ENCODE peak calls at places on chromosomes 16 and 17, in ten cellular contexts. A, I, H, D, V, S, Z, B, X and M are unnamed samples. For H3K4me1 and H3K36me3, the result is how much of the 10 kb centered on the place peaks cover.

GRCh38 chr17:67500677-67501300 is 123.7 kb downstream of the PITPNC1 start:
- DNase-seq in A (no peak), I (no peak), H (no peak), D (no peak), V (no peak), S (no peak), Z (no peak), B (no peak), X (no peak), M (no peak)

GRCh38 chr16:74999208-74999682 is 421 bp downstream of the ZNRF1 start:
- DNase-seq in A (peak), I (no peak), H (no peak), D (peak), V (peak), S (no peak), Z (peak), B (no peak), X (peak), M (no peak)

GRCh38 chr17:49843774-49844350 is 4.0 kb downstream of the TAC4 start:
- DNase-seq in A (peak), I (no peak), H (peak), D (no peak), V (no peak), S (no peak), Z (no peak), B (no peak), X (no peak), M (no peak)

GRCh38 chr16:12348733-12349704 is 372.5 kb downstream of the SNX29 start:
- DNase-seq in A (no peak), I (no peak), H (no peak), D (no peak), V (no peak), S (no peak), Z (no peak), B (no peak), X (no peak), M (no peak)

GRCh38 chr17:78408476-78409020 is 30.1 kb downstream of the PGS1 start:
- DNase-seq in A (peak), I (no peak), H (no peak), D (no peak), V (no peak), S (no peak), Z (no peak), B (no peak), X (no peak), M (no peak)

GRCh38 chr17:67931227-67931626 is 65.0 kb downstream of the C17orf58 start:
- DNase-seq in A (no peak), I (no peak), H (no peak), D (no peak), V (no peak), S (no peak), Z (peak), B (no peak), X (no peak), M (no peak)

GRCh38 chr17:80005360-80006338 is 30.0 kb downstream of the TBC1D16 start:
- DNase-seq in A (peak), I (peak), H (peak), D (peak), V (peak), S (no peak), Z (peak), B (peak), X (peak), M (peak)

GRCh38 chr17:2394775-2395191 is 6.1 kb downstream of the MNT start:
- DNase-seq in A (no peak), I (no peak), H (no peak), D (no peak), V (no peak), S (no peak), Z (no peak), B (no peak), X (no peak), M (no peak)

GRCh38 chr17:38591759-38592241 is 14.0 kb downstream of the SRCIN1 start:
- DNase-seq in A (no peak), I (no peak), H (no peak), D (no peak), V (no peak), S (no peak), Z (peak), B (peak), X (peak), M (no peak)

GRCh38 chr16:82456683-82457082 is 170.1 kb upstream of the CDH13 start:
- DNase-seq in A (peak), I (peak), H (peak), D (peak), V (peak), S (peak), Z (peak), B (peak), X (peak), M (no peak)

GRCh38 chr16:68432701-68433100 is 15.6 kb downstream of the SMPD3 start:
- DNase-seq in A (no peak), I (no peak), H (no peak), D (no peak), V (no peak), S (no peak), Z (no peak), B (no peak), X (no peak), M (no peak)

GRCh38 chr16:48143816-48144215 is 12.0 kb downstream of the ABCC12 start:
- DNase-seq in A (no peak), I (no peak), H (no peak), D (no peak), V (no peak), S (no peak), Z (no peak), B (no peak), X (no peak), M (no peak)

GRCh38 chr16:81873221-81873620 is 94.1 kb downstream of the PLCG2 start:
- DNase-seq in A (no peak), I (no peak), H (no peak), D (no peak), V (no peak), S (no peak), Z (no peak), B (no peak), X (no peak), M (no peak)

GRCh38 chr16:77585379-77585778 is 136.9 kb upstream of the NUDT7 start:
- DNase-seq in A (no peak), I (peak), H (no peak), D (no peak), V (no peak), S (no peak), Z (peak), B (peak), X (peak), M (no peak)

GRCh38 chr16:50696575-50697420 is 3.4 kb downstream of the NOD2 start:
- DNase-seq in A (peak), I (peak), H (no peak), D (peak), V (peak), S (peak), Z (peak), B (peak), X (peak), M (no peak)

GRCh38 chr17:40615295-40615988 is 32.2 kb downstream of the SMARCE1 start:
- DNase-seq in A (peak), I (peak), H (peak), D (peak), V (peak), S (no peak), Z (peak), B (peak), X (peak), M (peak)

GRCh38 chr16:12661656-12662172 is 142.0 kb downstream of the CPPED1 start:
- DNase-seq in A (peak), I (peak), H (peak), D (no peak), V (no peak), S (no peak), Z (peak), B (peak), X (peak), M (peak)

GRCh38 chr16:27313422-27314160 is at the start of gene IL4R:
- DNase-seq in A (peak), I (peak), H (peak), D (peak), V (peak), S (peak), Z (peak), B (peak), X (peak), M (peak)

GRCh38 chr17:27242951-27243350 is 51.0 kb upstream of the WSB1 start:
- DNase-seq in A (no peak), I (no peak), H (no peak), D (no peak), V (no peak), S (no peak), Z (no peak), B (no peak), X (no peak), M (no peak)

GRCh38 chr16:64475627-64476351 is 646.1 kb downstream of the CDH11 start:
- DNase-seq in A (no peak), I (peak), H (no peak), D (no peak), V (no peak), S (no peak), Z (peak), B (no peak), X (no peak), M (no peak)

GRCh38 chr17:49337900-49338299 is 24.1 kb downstream of the ZNF652 start:
- DNase-seq in A (no peak), I (peak), H (no peak), D (no peak), V (no peak), S (no peak), Z (peak), B (no peak), X (peak), M (no peak)

GRCh38 chr16:17518441-17518840 is 47.7 kb upstream of the XYLT1 start:
- DNase-seq in A (no peak), I (peak), H (no peak), D (no peak), V (no peak), S (no peak), Z (no peak), B (peak), X (peak), M (no peak)

GRCh38 chr16:82990155-82990554 is 363.4 kb downstream of the CDH13 start:
- DNase-seq in A (no peak), I (peak), H (no peak), D (no peak), V (no peak), S (no peak), Z (peak), B (peak), X (peak), M (no peak)

GRCh38 chr17:46179375-46179999 is 13.7 kb downstream of the KANSL1 start:
- DNase-seq in A (no peak), I (no peak), H (no peak), D (no peak), V (no peak), S (no peak), Z (no peak), B (no peak), X (no peak), M (no peak)

GRCh38 chr17:8872036-8872704 is 4.7 kb upstream of the PIK3R6 start:
- DNase-seq in A (no peak), I (no peak), H (no peak), D (no peak), V (no peak), S (no peak), Z (no peak), B (no peak), X (no peak), M (no peak)

GRCh38 chr16:19636436-19637267 is 81.1 kb downstream of the VPS35L start:
- DNase-seq in A (no peak), I (no peak), H (no peak), D (no peak), V (no peak), S (no peak), Z (no peak), B (no peak), X (no peak), M (no peak)
- H3K4me1 ChIP-seq in A (under half), I (under half), H (under half), D (under half), V (under half), S (under half), Z (under half), B (under half), X (under half), M (under half)

DNA sequence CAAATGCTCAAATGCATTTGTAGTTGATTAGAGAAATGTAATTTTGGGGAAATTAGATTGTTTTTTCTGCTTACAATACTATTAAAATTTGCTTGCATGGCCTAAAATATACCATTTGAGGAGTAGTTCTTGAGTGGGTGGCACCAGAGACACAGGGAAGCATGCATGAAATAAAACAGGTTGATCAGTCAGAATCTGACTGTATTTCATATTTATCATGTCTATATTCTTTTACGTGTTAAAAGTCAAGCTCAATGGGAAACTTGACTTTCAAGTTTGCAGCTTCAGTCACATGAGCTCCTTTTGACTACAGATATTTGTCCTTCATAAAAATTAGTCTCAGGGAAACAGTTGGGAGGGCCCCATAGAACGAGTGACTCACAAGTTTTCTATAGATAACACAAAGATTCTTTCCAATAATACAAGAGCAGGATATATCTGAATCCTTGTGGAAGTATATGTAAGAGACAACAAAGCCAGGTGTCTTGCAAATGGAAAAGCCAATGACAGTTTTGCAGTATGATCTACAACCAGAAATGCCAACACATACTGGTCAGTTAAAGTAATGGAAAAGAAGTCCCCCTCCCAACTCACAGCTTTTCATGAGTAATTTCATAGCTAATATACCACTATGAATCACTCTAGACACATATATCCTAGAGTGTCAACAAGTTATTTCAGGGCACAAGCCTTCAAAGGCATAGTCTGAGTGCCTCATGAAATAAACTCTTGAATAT is 42.2 kb upstream of the CORO6 start:
- DNase-seq in A (no peak), I (peak), H (no peak), D (no peak), V (no peak), S (no peak), Z (peak), B (peak), X (peak), M (no peak)
- H3K36me3 ChIP-seq in A (under half), I (under half), H (under half), D (half or more), V (under half), S (under half), Z (under half), B (under half), X (under half), M (half or more)

GRCh38 chr17:50865060-50865867 is 890 bp downstream of the TOB1 start:
- DNase-seq in A (peak), I (peak), H (peak), D (peak), V (peak), S (peak), Z (peak), B (peak), X (peak), M (peak)
- H3K4me1 ChIP-seq in A (under half), I (under half), H (under half), D (under half), V (under half), S (under half), Z (under half), B (under half), X (under half), M (under half)

DNA sequence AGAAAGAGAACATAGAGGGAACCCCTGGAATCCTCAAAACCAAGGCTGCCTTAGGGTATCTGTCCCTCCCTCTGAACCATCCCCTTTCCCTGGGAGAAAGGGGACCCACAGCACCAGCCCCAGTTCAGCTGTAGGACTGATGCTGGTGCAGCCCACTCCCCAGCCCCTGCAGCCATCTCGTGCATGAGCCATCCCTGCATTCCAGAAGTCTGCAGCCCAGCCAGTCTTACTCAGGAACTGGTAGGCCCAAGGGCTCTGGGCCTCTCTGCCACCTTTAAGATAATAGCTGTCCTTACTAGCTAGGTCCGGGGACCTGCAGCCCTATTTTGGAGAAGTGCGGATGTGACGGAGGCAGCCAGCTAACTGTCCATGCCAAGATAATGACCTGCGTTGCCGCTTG is 6.0 kb upstream of the EVPL start:
- DNase-seq in A (no peak), I (no peak), H (no peak), D (no peak), V (no peak), S (no peak), Z (no peak), B (no peak), X (no peak), M (no peak)
- H3K36me3 ChIP-seq in A (under half), I (under half), H (under half), D (under half), V (under half), S (under half), Z (under half), B (under half), X (under half), M (under half)

GRCh38 chr17:76544123-76544915 is 4.5 kb downstream of the PRCD start:
- DNase-seq in A (no peak), I (no peak), H (no peak), D (peak), V (no peak), S (no peak), Z (no peak), B (no peak), X (no peak), M (no peak)

GRCh38 chr17:76543482-76544122 is 3.8 kb downstream of the PRCD start:
- DNase-seq in A (no peak), I (no peak), H (peak), D (no peak), V (no peak), S (no peak), Z (no peak), B (no peak), X (no peak), M (no peak)

GRCh38 chr17:76546556-76547182 is 6.8 kb downstream of the PRCD start:
- DNase-seq in A (no peak), I (peak), H (no peak), D (no peak), V (no peak), S (no peak), Z (peak), B (peak), X (peak), M (no peak)

GRCh38 chr17:76545918-76546555 is 6.2 kb downstream of the PRCD start:
- DNase-seq in A (no peak), I (no peak), H (no peak), D (no peak), V (no peak), S (no peak), Z (no peak), B (no peak), X (no peak), M (no peak)

DNA sequence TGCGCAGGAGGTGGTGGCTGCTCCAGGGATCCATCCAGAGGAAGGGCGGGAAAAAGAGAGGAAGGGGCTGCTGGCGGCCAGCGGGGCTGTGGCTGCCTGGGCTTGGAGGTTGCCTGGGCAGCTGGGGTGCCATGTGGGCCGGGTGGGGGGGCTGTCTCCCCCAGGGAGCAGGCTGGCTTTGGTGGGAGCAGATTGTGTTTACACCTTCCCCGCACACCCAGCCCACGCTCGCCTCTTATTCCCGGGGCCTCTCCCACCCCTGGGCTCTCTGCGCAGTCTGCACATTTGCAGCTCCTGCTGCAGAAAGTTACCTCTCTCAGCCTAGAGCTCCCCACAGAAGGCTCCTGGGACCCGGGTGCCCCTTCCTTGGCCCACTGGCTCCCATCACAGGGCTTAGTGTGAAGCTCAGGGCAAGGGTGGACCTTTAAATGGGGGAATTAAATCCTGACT is 5.1 kb downstream of the PRCD start:
- DNase-seq in A (no peak), I (no peak), H (no peak), D (no peak), V (no peak), S (no peak), Z (no peak), B (no peak), X (no peak), M (no peak)
- H3K4me1 ChIP-seq in A (under half), I (under half), H (under half), D (half or more), V (under half), S (half or more), Z (under half), B (half or more), X (under half), M (under half)

GRCh38 chr17:44859701-44860100 is 12.0 kb downstream of the HIGD1B start:
- DNase-seq in A (no peak), I (no peak), H (no peak), D (no peak), V (no peak), S (no peak), Z (no peak), B (no peak), X (no peak), M (no peak)

GRCh38 chr17:44863254-44863918 is 15.7 kb downstream of the HIGD1B start:
- DNase-seq in A (no peak), I (no peak), H (no peak), D (no peak), V (no peak), S (no peak), Z (no peak), B (no peak), X (no peak), M (no peak)

GRCh38 chr17:44864831-44865230 is 17.1 kb downstream of the HIGD1B start:
- DNase-seq in A (no peak), I (no peak), H (no peak), D (no peak), V (no peak), S (no peak), Z (no peak), B (no peak), X (no peak), M (no peak)

GRCh38 chr17:44865231-44865660 is 17.6 kb downstream of the HIGD1B start:
- DNase-seq in A (peak), I (peak), H (peak), D (peak), V (peak), S (peak), Z (peak), B (peak), X (peak), M (peak)

GRCh38 chr17:44862278-44862914 is 14.7 kb downstream of the HIGD1B start:
- DNase-seq in A (no peak), I (no peak), H (no peak), D (no peak), V (no peak), S (no peak), Z (no peak), B (no peak), X (no peak), M (no peak)
- H3K36me3 ChIP-seq in A (under half), I (half or more), H (under half), D (half or more), V (half or more), S (under half), Z (half or more), B (under half), X (under half), M (half or more)

GRCh38 chr16:67167588-67167987 is 2.8 kb upstream of the NOL3 start:
- DNase-seq in A (no peak), I (no peak), H (no peak), D (no peak), V (no peak), S (no peak), Z (no peak), B (no peak), X (no peak), M (no peak)
- H3K4me1 ChIP-seq in A (under half), I (under half), H (under half), D (half or more), V (under half), S (half or more), Z (under half), B (under half), X (under half), M (under half)

DNA sequence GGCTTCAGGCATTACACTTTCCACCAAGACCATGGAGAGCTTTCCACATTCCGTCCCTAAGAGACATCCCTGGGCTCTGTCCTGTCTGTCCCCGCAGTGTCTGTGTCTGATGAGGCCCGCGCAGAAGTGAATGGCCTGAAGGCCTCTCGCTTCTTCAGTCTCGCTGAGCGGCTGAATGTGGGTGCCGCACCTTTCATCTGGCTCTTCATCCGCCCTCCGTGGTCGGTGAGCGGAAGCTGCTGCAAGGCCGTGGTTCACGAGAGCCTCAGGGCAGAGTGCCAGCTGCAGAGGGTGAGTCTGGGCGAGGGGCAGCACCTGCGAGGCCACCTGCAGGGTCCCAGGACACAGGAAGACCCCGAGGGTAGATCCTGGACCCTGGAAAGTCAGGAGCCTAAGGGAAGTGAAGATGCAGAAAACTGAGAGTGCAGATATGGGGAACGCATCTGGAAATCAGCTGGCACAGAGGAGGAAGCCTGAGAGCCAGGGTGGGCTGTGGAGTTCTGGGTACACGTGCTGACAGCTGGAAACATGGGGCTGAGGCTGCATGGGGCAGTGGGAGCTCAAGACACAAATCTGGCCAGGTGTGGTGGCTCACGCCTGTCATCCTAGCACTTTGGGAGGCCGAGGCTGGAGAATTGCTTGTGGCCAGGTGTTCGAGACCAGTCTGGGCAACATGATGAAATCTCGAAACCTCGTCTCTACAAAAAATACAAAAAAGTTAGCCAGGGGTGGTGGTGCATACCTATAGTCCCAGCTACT is 8.0 kb downstream of the CCNF start:
- DNase-seq in A (no peak), I (no peak), H (no peak), D (no peak), V (no peak), S (no peak), Z (no peak), B (no peak), X (no peak), M (no peak)
- H3K36me3 ChIP-seq in A (under half), I (under half), H (under half), D (half or more), V (under half), S (under half), Z (under half), B (under half), X (under half), M (under half)